ENCODE peak calls at places on chromosomes 3 and 15, in nine cellular contexts. K, M, G, D, V, O, A, X and U are unnamed samples.

GRCh38 chr15:45611305-45611704 is 23.5 kb upstream of the SQOR start:
- DNase-seq in M (no peak), G (no peak), D (peak; percentile 56), K (no peak), A (peak; percentile 49), O (peak; percentile 67), V (no peak), X (no peak), U (no peak)

GRCh38 chr3:30873667-30874066 is 20.8 kb downstream of the GADL1 start:
- DNase-seq in M (no peak), A (no peak), D (no peak), G (peak; percentile 20), O (no peak), V (no peak), X (no peak), K (no peak), U (no peak)

GRCh38 chr3:17491601-17492000 is 250.8 kb downstream of the TBC1D5 start:
- DNase-seq in V (no peak), G (peak; percentile 88), D (peak; percentile 73), K (no peak), M (no peak), A (no peak), O (no peak), X (no peak), U (no peak)

GRCh38 chr3:140753865-140754754 is 76.2 kb downstream of the TRIM42 start:
- DNase-seq in X (no peak), O (peak; percentile 30), D (peak; percentile 39), K (no peak), M (no peak), A (peak; percentile 97), V (no peak), G (peak; percentile 16), U (no peak)

GRCh38 chr15:101293122-101293521 is 1.9 kb downstream of the SNRPA1 start:
- DNase-seq in K (no peak), D (peak; percentile 16), V (no peak), A (no peak), O (no peak), X (no peak), M (no peak), G (no peak), U (no peak)

GRCh38 chr3:58463181-58463941 is 28.5 kb upstream of the KCTD6 start:
- DNase-seq in M (peak; percentile 73), G (peak; percentile 90), K (peak; percentile 78), O (peak; percentile 88), X (peak; percentile 86), A (peak; percentile 75), V (peak; percentile 77), D (peak; percentile 90), U (peak; percentile 59)

GRCh38 chr15:42194502-42194901 is 13.6 kb downstream of the VPS39 start:
- DNase-seq in O (no peak), G (peak; percentile 29), K (peak; percentile 44), X (peak; percentile 34), M (no peak), A (no peak), V (no peak), D (peak; percentile 74), U (no peak)

GRCh38 chr15:76905013-76905839 is at the start of gene SCAPER:
- DNase-seq in V (peak; percentile 92), A (peak; percentile 96), O (peak; percentile 93), X (peak; percentile 92), G (peak; percentile 85), K (peak; percentile 96), D (peak; percentile 81), M (peak; percentile 93), U (peak; percentile 89)

GRCh38 chr3:126267169-126267975 is 87.0 kb upstream of the ALDH1L1 start:
- DNase-seq in D (peak; percentile 56), O (peak; percentile 96), K (peak; percentile 81), M (peak; percentile 83), X (peak; percentile 74), G (peak; percentile 91), V (peak; percentile 86), A (no peak), U (no peak)

GRCh38 chr3:52026016-52026415 is 30.3 kb upstream of the RPL29 start:
- DNase-seq in M (no peak), V (no peak), K (no peak), D (no peak), G (no peak), X (no peak), A (no peak), O (no peak), U (no peak)

GRCh38 chr15:88860212-88860611 is 35.1 kb downstream of the HAPLN3 start:
- DNase-seq in M (no peak), O (no peak), K (no peak), A (no peak), X (no peak), V (no peak), G (no peak), D (no peak), U (no peak)

GRCh38 chr3:77466562-77466961 is 426.7 kb downstream of the ROBO2 start:
- DNase-seq in G (no peak), M (no peak), X (no peak), O (no peak), D (no peak), A (no peak), K (no peak), V (no peak), U (no peak)

GRCh38 chr3:45616158-45616557 is 21.6 kb downstream of the LIMD1 start:
- DNase-seq in V (no peak), K (peak; percentile 9), G (no peak), O (no peak), M (no peak), A (peak; percentile 1), X (no peak), D (no peak), U (no peak)

GRCh38 chr3:124097362-124098120 is 105.6 kb upstream of the ROPN1 start:
- DNase-seq in K (no peak), A (no peak), D (peak; percentile 38), M (no peak), X (no peak), V (no peak), O (no peak), G (peak; percentile 62), U (no peak)

GRCh38 chr3:14925729-14926591 is 21.4 kb upstream of the NR2C2 start:
- DNase-seq in X (no peak), G (peak; percentile 56), D (peak; percentile 80), A (peak; percentile 42), M (no peak), K (no peak), O (peak; percentile 89), V (no peak), U (no peak)

GRCh38 chr3:83928391-83928790 is 1030.4 kb upstream of the CADM2 start:
- DNase-seq in A (peak; percentile 64), K (no peak), V (no peak), M (no peak), G (no peak), D (peak; percentile 71), X (no peak), O (peak; percentile 87), U (no peak)

GRCh38 chr15:69805248-69805953 is 292.3 kb downstream of the TLE3 start:
- DNase-seq in V (no peak), D (peak; percentile 57), O (no peak), M (no peak), G (no peak), K (no peak), X (no peak), A (no peak), U (peak; percentile 63)

GRCh38 chr15:44585633-44586032 is 48.7 kb downstream of the EIF3J start:
- DNase-seq in X (no peak), V (no peak), D (no peak), O (no peak), G (no peak), M (no peak), A (no peak), K (no peak), U (no peak)

GRCh38 chr3:36707623-36708409 is 56.5 kb downstream of the DCLK3 start:
- DNase-seq in A (peak; percentile 16), M (no peak), O (peak; percentile 40), V (no peak), G (peak; percentile 35), K (no peak), X (no peak), D (peak; percentile 54), U (no peak)

GRCh38 chr3:127062926-127063325 is 80.0 kb downstream of the PLXNA1 start:
- DNase-seq in G (no peak), M (no peak), X (no peak), K (no peak), O (no peak), D (no peak), A (no peak), V (no peak), U (no peak)

DNA sequence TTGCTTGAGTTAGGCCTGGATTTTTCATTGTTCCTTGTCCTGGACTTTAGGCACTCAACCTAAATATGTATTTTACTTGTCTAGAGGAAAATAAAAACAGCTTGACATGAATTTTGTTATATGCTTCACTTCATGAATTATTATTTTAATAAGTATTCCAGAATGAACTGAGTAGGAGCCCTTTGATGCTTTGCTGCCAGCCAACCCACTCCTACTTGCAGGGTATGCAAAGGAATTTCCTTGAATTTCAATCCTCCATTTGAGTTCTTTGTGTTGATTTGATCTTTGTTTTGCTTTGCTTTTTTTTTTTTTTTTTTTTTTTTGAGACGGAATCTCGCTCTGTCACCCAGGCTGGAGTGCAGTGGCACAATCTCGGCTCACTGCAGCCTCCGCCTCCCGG is 11.6 kb downstream of the ARL6IP5 start:
- DNase-seq in K (no peak), D (no peak), O (peak; percentile 35), M (no peak), G (no peak), X (no peak), A (no peak), V (no peak), U (no peak)
- H3K4me3 ChIP-seq in K (no peak overlapping the region), D (no peak overlapping the region), O (no peak overlapping the region), M (no peak overlapping the region), G (no peak overlapping the region), X (no peak overlapping the region), A (peak overlapping the region; percentile 27), V (no peak overlapping the region), U (no peak overlapping the region)

GRCh38 chr3:188754286-188754685 is 417.5 kb upstream of the TPRG1 start:
- DNase-seq in X (no peak), G (no peak), V (no peak), O (no peak), K (no peak), A (peak; percentile 62), D (no peak), M (no peak), U (no peak)
- H3K4me1 ChIP-seq in X (no peaks in the 10 kb centered on the region), G (no peaks in the 10 kb centered on the region), V (peaks cover 2% of the 10 kb centered on the region), O (no peaks in the 10 kb centered on the region), K (no peaks in the 10 kb centered on the region), A (peaks cover 23% of the 10 kb centered on the region), D (no peaks in the 10 kb centered on the region), M (no peaks in the 10 kb centered on the region), U (no peaks in the 10 kb centered on the region)

DNA sequence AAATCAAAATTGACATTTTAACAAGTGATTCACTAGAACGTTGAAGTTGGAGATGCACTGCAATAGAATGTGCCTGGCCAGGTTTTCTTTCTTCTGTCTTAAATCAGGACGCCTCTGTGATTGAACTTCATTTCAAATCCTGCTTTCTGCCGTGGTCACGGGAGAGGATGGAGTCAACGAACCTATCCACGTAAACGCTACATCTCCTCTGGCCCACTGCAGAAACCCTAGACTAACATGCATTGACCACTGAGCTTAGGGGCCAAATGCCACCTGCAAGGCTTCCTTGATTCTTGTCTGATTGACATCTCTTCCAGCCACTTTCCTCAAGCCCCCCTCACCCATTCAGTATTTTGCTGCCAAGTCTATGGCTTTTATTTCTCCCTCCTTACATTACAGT is 6.3 kb upstream of the MECOM start:
- DNase-seq in M (no peak), O (no peak), V (no peak), X (no peak), K (no peak), A (no peak), G (no peak), D (no peak), U (no peak)
- TF ChIP-seq CTCF in M (no peak), O (no peak), V (no peak), X (no peak), K (no peak), A (no peak), G (no peak), D (no peak), U (no peak)

GRCh38 chr3:89113887-89114840 is 6.7 kb downstream of the EPHA3 start:
- DNase-seq in O (peak; percentile 93), M (peak; percentile 63), A (peak; percentile 72), V (peak; percentile 48), X (no peak), G (peak; percentile 70), D (peak; percentile 69), K (peak; percentile 60), U (no peak)
- H3K4me3 ChIP-seq in O (peak overlapping the region; percentile 66), M (peak overlapping the region; percentile 40), A (peak overlapping the region; percentile 61), V (peak overlapping the region; percentile 2), X (no peak overlapping the region), G (peak overlapping the region; percentile 63), D (peak overlapping the region; percentile 66), K (peak overlapping the region; percentile 24), U (peak overlapping the region; percentile 37)